ENCODE peak calls at places on chromosome 2, in six cellular contexts. P, H, A, Z, N and X are unnamed samples.

GRCh38 chr2:120442923-120443571 is 97.1 kb downstream of the INHBB start:
- DNase-seq in H (peak; percentile 64), Z (no peak), P (peak; percentile 38), A (peak; percentile 29), N (no peak), X (no peak)

GRCh38 chr2:110843496-110843895 is 111.1 kb downstream of the ACOXL start:
- DNase-seq in Z (no peak), P (no peak), H (no peak), N (no peak), A (no peak), X (no peak)

GRCh38 chr2:232348936-232349335 is 29.6 kb upstream of the ALPP start:
- DNase-seq in P (no peak), N (no peak), A (no peak), Z (peak; percentile 7), H (no peak), X (no peak)

GRCh38 chr2:165067958-165068612 is 112.8 kb upstream of the SLC38A11 start:
- DNase-seq in P (peak; percentile 40), Z (peak; percentile 79), N (no peak), H (peak; percentile 93), A (no peak), X (peak; percentile 1)

GRCh38 chr2:224421065-224421464 is 19.2 kb upstream of the FAM124B start:
- DNase-seq in A (no peak), Z (no peak), H (no peak), N (no peak), P (no peak), X (no peak)

GRCh38 chr2:236646441-236646840 is 76.8 kb downstream of the ACKR3 start:
- DNase-seq in P (no peak), H (no peak), A (no peak), N (no peak), Z (no peak), X (no peak)

GRCh38 chr2:175180701-175181103 is 808 bp downstream of the ATP5MC3 start:
- DNase-seq in H (no peak), N (no peak), A (peak; percentile 45), P (peak; percentile 35), Z (peak; percentile 37), X (no peak)

GRCh38 chr2:127640082-127641072 is 5.6 kb upstream of the GPR17 start:
- DNase-seq in A (no peak), Z (no peak), H (no peak), P (no peak), N (no peak), X (no peak)

GRCh38 chr2:225334524-225334923 is 65.0 kb upstream of the NYAP2 start:
- DNase-seq in A (no peak), H (peak; percentile 97), P (no peak), N (no peak), Z (no peak), X (no peak)

GRCh38 chr2:128441341-128442052 is 122.8 kb upstream of the HS6ST1 start:
- DNase-seq in Z (no peak), A (no peak), N (no peak), H (no peak), P (no peak), X (no peak)

GRCh38 chr2:215435261-215435808 is 533 bp downstream of the FN1 start:
- DNase-seq in A (no peak), Z (peak; percentile 54), H (no peak), N (no peak), P (peak; percentile 33), X (peak; percentile 70)

GRCh38 chr2:75580606-75581005 is 19.9 kb upstream of the EVA1A start:
- DNase-seq in A (no peak), N (no peak), P (no peak), H (no peak), Z (no peak), X (no peak)

GRCh38 chr2:124081154-124081771 is 56.2 kb downstream of the CNTNAP5 start:
- DNase-seq in N (no peak), H (no peak), Z (peak; percentile 22), A (no peak), P (no peak), X (no peak)

GRCh38 chr2:10300997-10301945 is 1.4 kb upstream of the HPCAL1 start:
- DNase-seq in N (no peak), Z (no peak), P (no peak), H (no peak), A (no peak), X (no peak)